ENCODE peak calls at places on chromosomes 13 and 19, in seven cellular contexts. Y is effector memory CD4-positive, alpha-beta T cell; C is NCI-H774; G is NCI-H2171 treated with DMSO at 0.1 percent for 48 hours; F is activated naive CD8-positive, alpha-beta T cell treated with anti-CD3 and anti-CD28 coated beads, Interleukin-2, amount 50 U/mL, for 24 hours; V is psoas muscle; S is iPS DF 19.7. H is an unnamed sample.

GRCh38 chr13:112900691-112901091 is 68.3 kb upstream of the MCF2L start:
- DNase-seq in Y (no peak), C (no peak), G (no peak), F (no peak), V (no peak), S (no peak), H (no peak)

GRCh38 chr13:23743717-23744116 is 145.5 kb downstream of the MIPEP start:
- DNase-seq in Y (no peak), C (peak; percentile 18), G (no peak), F (no peak), V (no peak), S (no peak), H (no peak)

GRCh38 chr19:18759435-18760426 is 31.4 kb downstream of the COMP start:
- DNase-seq in Y (no peak), C (no peak), G (no peak), F (no peak), V (no peak), S (no peak), H (no peak)

GRCh38 chr13:66492479-66492878 is 737.7 kb downstream of the PCDH9 start:
- DNase-seq in Y (no peak), C (no peak), G (peak; percentile 69), F (no peak), V (no peak), S (no peak), H (no peak)

GRCh38 chr13:21745307-21745706 is 74.4 kb downstream of the FGF9 start:
- DNase-seq in Y (no peak), C (no peak), G (no peak), F (no peak), V (no peak), S (no peak), H (no peak)

GRCh38 chr13:101757446-101758039 is 305.1 kb downstream of the ITGBL1 start:
- DNase-seq in Y (no peak), C (peak; percentile 5), G (peak; percentile 80), F (no peak), V (no peak), S (no peak), H (peak; percentile 13)

GRCh38 chr19:13906525-13906904 is 514 bp downstream of the CC2D1A start:
- DNase-seq in Y (no peak), C (no peak), G (no peak), F (peak; percentile 27), V (no peak), S (no peak), H (no peak)

GRCh38 chr13:112079696-112080095 is 12.7 kb downstream of the SOX1 start:
- DNase-seq in Y (no peak), C (no peak), G (no peak), F (no peak), V (no peak), S (no peak), H (no peak)

GRCh38 chr13:99275093-99275469 is 16.9 kb upstream of the GPR18 start:
- DNase-seq in Y (peak; percentile 20), C (no peak), G (no peak), F (no peak), V (no peak), S (no peak), H (no peak)

GRCh38 chr19:44726465-44726864 is 22.0 kb upstream of the BCL3 start:
- DNase-seq in Y (no peak), C (no peak), G (no peak), F (no peak), V (no peak), S (no peak), H (no peak)

GRCh38 chr19:42290523-42291436 is 11.2 kb upstream of the PRR19 start:
- DNase-seq in Y (peak; percentile 48), C (no peak), G (no peak), F (peak; percentile 68), V (peak; percentile 59), S (no peak), H (no peak)

GRCh38 chr13:34410653-34411052 is 531.4 kb upstream of the NBEA start:
- DNase-seq in Y (no peak), C (no peak), G (no peak), F (no peak), V (no peak), S (no peak), H (no peak)

GRCh38 chr13:104984296-104984818 is 1551.1 kb downstream of the EFNB2 start:
- DNase-seq in Y (no peak), C (no peak), G (peak; percentile 74), F (peak; percentile 27), V (no peak), S (no peak), H (no peak)

GRCh38 chr19:35380450-35381124 is 9.7 kb downstream of the GPR42 start:
- DNase-seq in Y (no peak), C (no peak), G (no peak), F (no peak), V (no peak), S (no peak), H (no peak)

GRCh38 chr19:45439569-45440258 is 16.0 kb upstream of the ERCC1 start:
- DNase-seq in Y (peak; percentile 78), C (peak; percentile 73), G (peak; percentile 85), F (peak; percentile 86), V (peak; percentile 96), S (no peak), H (peak; percentile 83)